ENCODE peak calls at places on chromosomes 13 and 19, in seven cellular contexts. A is CD8-positive, alpha-beta memory T cell; D is H7; E is fibroblast of the aortic adventitia; R is activated CD4-positive, alpha-beta memory T cell treated with anti-CD3 and anti-CD28 coated beads for 36 hours; P is kidney tubule cell; G is activated CD8-positive, alpha-beta memory T cell treated with anti-CD3 and anti-CD28 coated beads, Interleukin-2, amount 50 U/mL, for 4 hours. J is an unnamed sample.

GRCh38 chr13:50685491-50685890 is 158.0 kb downstream of the DLEU7 start:
- DNase-seq in P (peak), R (no peak), A (no peak), G (no peak), D (no peak), E (peak), J (no peak)

GRCh38 chr13:20945952-20946383 is 43.4 kb upstream of the XPO4 start:
- DNase-seq in P (no peak), E (no peak), D (peak), R (peak), G (no peak), A (no peak), J (peak)

GRCh38 chr19:1016647-1017114 is 4.2 kb downstream of the TMEM259 start:
- DNase-seq in G (no peak), A (no peak), R (no peak), D (no peak), E (peak), P (peak), J (no peak)

GRCh38 chr19:49808762-49809154 is 4.3 kb downstream of the FUZ start:
- DNase-seq in D (peak), R (peak), G (peak), P (peak), A (peak), E (peak), J (peak)

GRCh38 chr19:55352040-55352439 is 2.5 kb downstream of the COX6B2 start:
- DNase-seq in G (no peak), R (no peak), D (peak), P (peak), E (no peak), A (no peak), J (no peak)

GRCh38 chr19:51921949-51922348 is 5.3 kb upstream of the ZNF613 start:
- DNase-seq in A (no peak), G (no peak), P (no peak), R (no peak), E (no peak), D (no peak), J (no peak)

GRCh38 chr13:40515702-40516101 is 150.7 kb downstream of the FOXO1 start:
- DNase-seq in D (no peak), A (no peak), G (no peak), P (no peak), E (no peak), R (no peak), J (no peak)

GRCh38 chr19:35509018-35509652 is 4.3 kb downstream of the DMKN start:
- DNase-seq in A (peak), P (peak), R (peak), E (no peak), D (peak), G (peak), J (peak)

GRCh38 chr13:93776936-93777335 is 550.3 kb downstream of the GPC6 start:
- DNase-seq in G (no peak), D (no peak), A (no peak), P (peak), E (peak), R (no peak), J (no peak)

GRCh38 chr13:113155201-113155600 is 3.2 kb upstream of the PROZ start:
- DNase-seq in D (peak), E (no peak), G (no peak), R (peak), P (no peak), A (no peak), J (no peak)

GRCh38 chr13:112356190-112356589 is 20.0 kb upstream of the SPACA7 start:
- DNase-seq in E (no peak), A (no peak), P (no peak), R (no peak), D (no peak), G (no peak), J (no peak)

GRCh38 chr19:30393729-30394480 is 21.7 kb downstream of the ZNF536 start:
- DNase-seq in A (no peak), G (no peak), D (no peak), P (no peak), R (no peak), E (no peak), J (no peak)

GRCh38 chr13:24511824-24512207 is 762 bp downstream of the PARP4 start:
- DNase-seq in P (no peak), E (no peak), A (no peak), D (no peak), G (no peak), R (no peak), J (no peak)

GRCh38 chr19:5253403-5254110 is 87.1 kb downstream of the PTPRS start:
- DNase-seq in D (no peak), A (no peak), P (no peak), E (peak), R (no peak), G (no peak), J (no peak)

GRCh38 chr19:57338798-57339378 is 12.2 kb upstream of the ZNF304 start:
- DNase-seq in G (no peak), R (no peak), P (no peak), D (no peak), E (peak), A (no peak), J (no peak)

GRCh38 chr19:34669305-34669704 is 7.7 kb downstream of the SCGB2B2 start:
- DNase-seq in P (no peak), E (no peak), A (no peak), G (no peak), D (no peak), R (no peak), J (no peak)

GRCh38 chr19:13762635-13763235 is 1.6 kb upstream of the MRI1 start:
- DNase-seq in A (no peak), E (no peak), G (no peak), R (no peak), D (peak), P (no peak), J (no peak)

GRCh38 chr13:109840201-109840892 is 54.0 kb upstream of the IRS2 start:
- DNase-seq in E (peak), D (no peak), R (peak), P (peak), G (no peak), A (no peak), J (peak)

GRCh38 chr19:57850553-57851017 is 926 bp downstream of the ZNF587 start:
- DNase-seq in P (peak), R (peak), D (peak), E (peak), A (no peak), G (no peak), J (no peak)

GRCh38 chr13:32098275-32098674 is 66.7 kb downstream of the FRY start:
- DNase-seq in R (no peak), P (no peak), G (no peak), E (no peak), D (no peak), A (no peak), J (no peak)

GRCh38 chr13:86355301-86355700 is 556.1 kb upstream of the SLITRK6 start:
- DNase-seq in R (no peak), A (no peak), G (no peak), E (no peak), D (no peak), P (no peak), J (no peak)

GRCh38 chr19:11382898-11383705 is 1.0 kb downstream of the EPOR start:
- DNase-seq in G (peak), D (peak), E (no peak), P (peak), R (peak), A (peak), J (peak)

GRCh38 chr19:57560049-57560491 is 407 bp upstream of the ZNF550 start:
- DNase-seq in A (no peak), R (no peak), E (peak), P (peak), D (peak), G (peak), J (no peak)

GRCh38 chr13:40377783-40378182 is 288.7 kb downstream of the FOXO1 start:
- DNase-seq in R (peak), G (peak), P (peak), A (no peak), D (no peak), E (peak), J (peak)

GRCh38 chr19:52935434-52935833 is 12.2 kb upstream of the ZNF888 start:
- DNase-seq in E (no peak), D (no peak), P (peak), G (no peak), A (no peak), R (peak), J (no peak)

J was measured in activated naive CD4-positive, alpha-beta T cell treated with anti-CD3 and anti-CD28 coated beads for 36 hours.